ENCODE peak calls at places on chromosome 21, in seven cellular contexts. One of them, this sample, is unnamed.

GRCh38 chr21:25927195-25927880 is 192.6 kb downstream of the GABPA start:
- DNase-seq in GM12878: no peak
- DNase-seq in activated CD8-positive, alpha-beta memory T cell treated with anti-CD3 and anti-CD28 coated beads, Interleukin-2, amount 50 U/mL, for 4 hours: no peak
- DNase-seq in NCI-H1092: no peak
- DNase-seq in NCI-H1417 treated with DMSO at 0.1 percent for 48 hours: no peak
- DNase-seq in activated CD4-positive, CD25-positive, alpha-beta regulatory T cell treated with anti-CD3 and anti-CD28 coated beads, Interleukin-2, amount 50 U/mL, for 16 hours: no peak
- DNase-seq in A549: no peak
- DNase-seq in this sample: no peak

GRCh38 chr21:38751379-38752050 is 54.2 kb upstream of the ETS2 start:
- DNase-seq in GM12878: no peak
- DNase-seq in activated CD8-positive, alpha-beta memory T cell treated with anti-CD3 and anti-CD28 coated beads, Interleukin-2, amount 50 U/mL, for 4 hours: no peak
- DNase-seq in NCI-H1092: no peak
- DNase-seq in NCI-H1417 treated with DMSO at 0.1 percent for 48 hours: no peak
- DNase-seq in activated CD4-positive, CD25-positive, alpha-beta regulatory T cell treated with anti-CD3 and anti-CD28 coated beads, Interleukin-2, amount 50 U/mL, for 16 hours: no peak
- DNase-seq in A549: no peak
- DNase-seq in this sample: no peak

GRCh38 chr21:15722591-15723324 is 7.0 kb upstream of the USP25 start:
- DNase-seq in GM12878: no peak
- DNase-seq in activated CD8-positive, alpha-beta memory T cell treated with anti-CD3 and anti-CD28 coated beads, Interleukin-2, amount 50 U/mL, for 4 hours: no peak
- DNase-seq in NCI-H1092: no peak
- DNase-seq in NCI-H1417 treated with DMSO at 0.1 percent for 48 hours: no peak
- DNase-seq in activated CD4-positive, CD25-positive, alpha-beta regulatory T cell treated with anti-CD3 and anti-CD28 coated beads, Interleukin-2, amount 50 U/mL, for 16 hours: no peak
- DNase-seq in A549: no peak
- DNase-seq in this sample: no peak

GRCh38 chr21:26148071-26148470 is 22.5 kb downstream of the APP start:
- DNase-seq in GM12878: no peak
- DNase-seq in activated CD8-positive, alpha-beta memory T cell treated with anti-CD3 and anti-CD28 coated beads, Interleukin-2, amount 50 U/mL, for 4 hours: no peak
- DNase-seq in NCI-H1092: no peak
- DNase-seq in NCI-H1417 treated with DMSO at 0.1 percent for 48 hours: no peak
- DNase-seq in activated CD4-positive, CD25-positive, alpha-beta regulatory T cell treated with anti-CD3 and anti-CD28 coated beads, Interleukin-2, amount 50 U/mL, for 16 hours: no peak
- DNase-seq in A549: peak
- DNase-seq in this sample: peak

GRCh38 chr21:38774152-38774551 is 31.6 kb upstream of the ETS2 start:
- DNase-seq in GM12878: no peak
- DNase-seq in activated CD8-positive, alpha-beta memory T cell treated with anti-CD3 and anti-CD28 coated beads, Interleukin-2, amount 50 U/mL, for 4 hours: no peak
- DNase-seq in NCI-H1092: no peak
- DNase-seq in NCI-H1417 treated with DMSO at 0.1 percent for 48 hours: no peak
- DNase-seq in activated CD4-positive, CD25-positive, alpha-beta regulatory T cell treated with anti-CD3 and anti-CD28 coated beads, Interleukin-2, amount 50 U/mL, for 16 hours: no peak
- DNase-seq in A549: no peak
- DNase-seq in this sample: no peak

GRCh38 chr21:45642122-45642813 is 1.3 kb upstream of the PCBP3 start:
- DNase-seq in GM12878: no peak
- DNase-seq in activated CD8-positive, alpha-beta memory T cell treated with anti-CD3 and anti-CD28 coated beads, Interleukin-2, amount 50 U/mL, for 4 hours: peak
- DNase-seq in NCI-H1092: no peak
- DNase-seq in NCI-H1417 treated with DMSO at 0.1 percent for 48 hours: no peak
- DNase-seq in activated CD4-positive, CD25-positive, alpha-beta regulatory T cell treated with anti-CD3 and anti-CD28 coated beads, Interleukin-2, amount 50 U/mL, for 16 hours: no peak
- DNase-seq in A549: no peak
- DNase-seq in this sample: no peak

GRCh38 chr21:14862794-14863720 is 201.7 kb downstream of the NRIP1 start:
- DNase-seq in GM12878: no peak
- DNase-seq in activated CD8-positive, alpha-beta memory T cell treated with anti-CD3 and anti-CD28 coated beads, Interleukin-2, amount 50 U/mL, for 4 hours: no peak
- DNase-seq in NCI-H1092: no peak
- DNase-seq in NCI-H1417 treated with DMSO at 0.1 percent for 48 hours: no peak
- DNase-seq in activated CD4-positive, CD25-positive, alpha-beta regulatory T cell treated with anti-CD3 and anti-CD28 coated beads, Interleukin-2, amount 50 U/mL, for 16 hours: no peak
- DNase-seq in A549: no peak
- DNase-seq in this sample: no peak

GRCh38 chr21:18384771-18385170 is 18.8 kb downstream of the TMPRSS15 start:
- DNase-seq in GM12878: no peak
- DNase-seq in activated CD8-positive, alpha-beta memory T cell treated with anti-CD3 and anti-CD28 coated beads, Interleukin-2, amount 50 U/mL, for 4 hours: no peak
- DNase-seq in NCI-H1092: peak
- DNase-seq in NCI-H1417 treated with DMSO at 0.1 percent for 48 hours: peak
- DNase-seq in activated CD4-positive, CD25-positive, alpha-beta regulatory T cell treated with anti-CD3 and anti-CD28 coated beads, Interleukin-2, amount 50 U/mL, for 16 hours: no peak
- DNase-seq in A549: peak
- DNase-seq in this sample: peak

GRCh38 chr21:15084668-15085067 is 19.9 kb upstream of the NRIP1 start:
- DNase-seq in GM12878: no peak
- DNase-seq in activated CD8-positive, alpha-beta memory T cell treated with anti-CD3 and anti-CD28 coated beads, Interleukin-2, amount 50 U/mL, for 4 hours: no peak
- DNase-seq in NCI-H1092: no peak
- DNase-seq in NCI-H1417 treated with DMSO at 0.1 percent for 48 hours: no peak
- DNase-seq in activated CD4-positive, CD25-positive, alpha-beta regulatory T cell treated with anti-CD3 and anti-CD28 coated beads, Interleukin-2, amount 50 U/mL, for 16 hours: no peak
- DNase-seq in A549: no peak
- DNase-seq in this sample: no peak

GRCh38 chr21:44701023-44701400 is 4.0 kb downstream of the KRTAP10-12 start:
- DNase-seq in GM12878: no peak
- DNase-seq in activated CD8-positive, alpha-beta memory T cell treated with anti-CD3 and anti-CD28 coated beads, Interleukin-2, amount 50 U/mL, for 4 hours: no peak
- DNase-seq in NCI-H1092: no peak
- DNase-seq in NCI-H1417 treated with DMSO at 0.1 percent for 48 hours: no peak
- DNase-seq in activated CD4-positive, CD25-positive, alpha-beta regulatory T cell treated with anti-CD3 and anti-CD28 coated beads, Interleukin-2, amount 50 U/mL, for 16 hours: no peak
- DNase-seq in A549: no peak
- DNase-seq in this sample: no peak

GRCh38 chr21:34305605-34306235 is 58.1 kb upstream of the KCNE2 start:
- DNase-seq in GM12878: no peak
- DNase-seq in activated CD8-positive, alpha-beta memory T cell treated with anti-CD3 and anti-CD28 coated beads, Interleukin-2, amount 50 U/mL, for 4 hours: no peak
- DNase-seq in NCI-H1092: no peak
- DNase-seq in NCI-H1417 treated with DMSO at 0.1 percent for 48 hours: no peak
- DNase-seq in activated CD4-positive, CD25-positive, alpha-beta regulatory T cell treated with anti-CD3 and anti-CD28 coated beads, Interleukin-2, amount 50 U/mL, for 16 hours: no peak
- DNase-seq in A549: no peak
- DNase-seq in this sample: no peak

GRCh38 chr21:31108969-31109368 is 70.7 kb upstream of the KRTAP19-8 start:
- DNase-seq in GM12878: no peak
- DNase-seq in activated CD8-positive, alpha-beta memory T cell treated with anti-CD3 and anti-CD28 coated beads, Interleukin-2, amount 50 U/mL, for 4 hours: no peak
- DNase-seq in NCI-H1092: no peak
- DNase-seq in NCI-H1417 treated with DMSO at 0.1 percent for 48 hours: no peak
- DNase-seq in activated CD4-positive, CD25-positive, alpha-beta regulatory T cell treated with anti-CD3 and anti-CD28 coated beads, Interleukin-2, amount 50 U/mL, for 16 hours: no peak
- DNase-seq in A549: no peak
- DNase-seq in this sample: no peak

GRCh38 chr21:33645730-33646129 is 3.4 kb downstream of the ITSN1 start:
- DNase-seq in GM12878: no peak
- DNase-seq in activated CD8-positive, alpha-beta memory T cell treated with anti-CD3 and anti-CD28 coated beads, Interleukin-2, amount 50 U/mL, for 4 hours: no peak
- DNase-seq in NCI-H1092: no peak
- DNase-seq in NCI-H1417 treated with DMSO at 0.1 percent for 48 hours: no peak
- DNase-seq in activated CD4-positive, CD25-positive, alpha-beta regulatory T cell treated with anti-CD3 and anti-CD28 coated beads, Interleukin-2, amount 50 U/mL, for 16 hours: no peak
- DNase-seq in A549: no peak
- DNase-seq in this sample: no peak

GRCh38 chr21:35753308-35753707 is 307.0 kb downstream of the SETD4 start:
- DNase-seq in GM12878: no peak
- DNase-seq in activated CD8-positive, alpha-beta memory T cell treated with anti-CD3 and anti-CD28 coated beads, Interleukin-2, amount 50 U/mL, for 4 hours: no peak
- DNase-seq in NCI-H1092: no peak
- DNase-seq in NCI-H1417 treated with DMSO at 0.1 percent for 48 hours: no peak
- DNase-seq in activated CD4-positive, CD25-positive, alpha-beta regulatory T cell treated with anti-CD3 and anti-CD28 coated beads, Interleukin-2, amount 50 U/mL, for 16 hours: no peak
- DNase-seq in A549: no peak
- DNase-seq in this sample: no peak

GRCh38 chr21:42609806-42610205 is 43.6 kb upstream of the PDE9A start:
- DNase-seq in GM12878: peak
- DNase-seq in activated CD8-positive, alpha-beta memory T cell treated with anti-CD3 and anti-CD28 coated beads, Interleukin-2, amount 50 U/mL, for 4 hours: peak
- DNase-seq in NCI-H1092: no peak
- DNase-seq in NCI-H1417 treated with DMSO at 0.1 percent for 48 hours: no peak
- DNase-seq in activated CD4-positive, CD25-positive, alpha-beta regulatory T cell treated with anti-CD3 and anti-CD28 coated beads, Interleukin-2, amount 50 U/mL, for 16 hours: no peak
- DNase-seq in A549: no peak
- DNase-seq in this sample: no peak

GRCh38 chr21:33791058-33791457 is 124.5 kb downstream of the ATP5PO start:
- DNase-seq in GM12878: no peak
- DNase-seq in activated CD8-positive, alpha-beta memory T cell treated with anti-CD3 and anti-CD28 coated beads, Interleukin-2, amount 50 U/mL, for 4 hours: no peak
- DNase-seq in NCI-H1092: no peak
- DNase-seq in NCI-H1417 treated with DMSO at 0.1 percent for 48 hours: no peak
- DNase-seq in activated CD4-positive, CD25-positive, alpha-beta regulatory T cell treated with anti-CD3 and anti-CD28 coated beads, Interleukin-2, amount 50 U/mL, for 16 hours: no peak
- DNase-seq in A549: no peak
- DNase-seq in this sample: no peak

GRCh38 chr21:25371831-25372434 is 235.3 kb downstream of the MRPL39 start:
- DNase-seq in GM12878: no peak
- DNase-seq in activated CD8-positive, alpha-beta memory T cell treated with anti-CD3 and anti-CD28 coated beads, Interleukin-2, amount 50 U/mL, for 4 hours: no peak
- DNase-seq in NCI-H1092: no peak
- DNase-seq in NCI-H1417 treated with DMSO at 0.1 percent for 48 hours: no peak
- DNase-seq in activated CD4-positive, CD25-positive, alpha-beta regulatory T cell treated with anti-CD3 and anti-CD28 coated beads, Interleukin-2, amount 50 U/mL, for 16 hours: no peak
- DNase-seq in A549: no peak
- DNase-seq in this sample: no peak

GRCh38 chr21:34243562-34243961 is 120.2 kb upstream of the KCNE2 start:
- DNase-seq in GM12878: no peak
- DNase-seq in activated CD8-positive, alpha-beta memory T cell treated with anti-CD3 and anti-CD28 coated beads, Interleukin-2, amount 50 U/mL, for 4 hours: no peak
- DNase-seq in NCI-H1092: peak
- DNase-seq in NCI-H1417 treated with DMSO at 0.1 percent for 48 hours: no peak
- DNase-seq in activated CD4-positive, CD25-positive, alpha-beta regulatory T cell treated with anti-CD3 and anti-CD28 coated beads, Interleukin-2, amount 50 U/mL, for 16 hours: no peak
- DNase-seq in A549: peak
- DNase-seq in this sample: peak

GRCh38 chr21:45080639-45081414 is 6.4 kb downstream of the ADARB1 start:
- DNase-seq in GM12878: no peak
- DNase-seq in activated CD8-positive, alpha-beta memory T cell treated with anti-CD3 and anti-CD28 coated beads, Interleukin-2, amount 50 U/mL, for 4 hours: peak
- DNase-seq in NCI-H1092: no peak
- DNase-seq in NCI-H1417 treated with DMSO at 0.1 percent for 48 hours: no peak
- DNase-seq in activated CD4-positive, CD25-positive, alpha-beta regulatory T cell treated with anti-CD3 and anti-CD28 coated beads, Interleukin-2, amount 50 U/mL, for 16 hours: no peak
- DNase-seq in A549: no peak
- DNase-seq in this sample: no peak

GRCh38 chr21:34812510-34813265 is 143.9 kb downstream of the CLIC6 start:
- DNase-seq in GM12878: no peak
- DNase-seq in activated CD8-positive, alpha-beta memory T cell treated with anti-CD3 and anti-CD28 coated beads, Interleukin-2, amount 50 U/mL, for 4 hours: no peak
- DNase-seq in NCI-H1092: no peak
- DNase-seq in NCI-H1417 treated with DMSO at 0.1 percent for 48 hours: no peak
- DNase-seq in activated CD4-positive, CD25-positive, alpha-beta regulatory T cell treated with anti-CD3 and anti-CD28 coated beads, Interleukin-2, amount 50 U/mL, for 16 hours: no peak
- DNase-seq in A549: peak
- DNase-seq in this sample: no peak

GRCh38 chr21:29547998-29548397 is 249.3 kb downstream of the BACH1 start:
- DNase-seq in GM12878: no peak
- DNase-seq in activated CD8-positive, alpha-beta memory T cell treated with anti-CD3 and anti-CD28 coated beads, Interleukin-2, amount 50 U/mL, for 4 hours: no peak
- DNase-seq in NCI-H1092: no peak
- DNase-seq in NCI-H1417 treated with DMSO at 0.1 percent for 48 hours: no peak
- DNase-seq in activated CD4-positive, CD25-positive, alpha-beta regulatory T cell treated with anti-CD3 and anti-CD28 coated beads, Interleukin-2, amount 50 U/mL, for 16 hours: no peak
- DNase-seq in A549: no peak
- DNase-seq in this sample: no peak

GRCh38 chr21:40819262-40819661 is 27.7 kb downstream of the DSCAM start:
- DNase-seq in GM12878: no peak
- DNase-seq in activated CD8-positive, alpha-beta memory T cell treated with anti-CD3 and anti-CD28 coated beads, Interleukin-2, amount 50 U/mL, for 4 hours: no peak
- DNase-seq in NCI-H1092: no peak
- DNase-seq in NCI-H1417 treated with DMSO at 0.1 percent for 48 hours: no peak
- DNase-seq in activated CD4-positive, CD25-positive, alpha-beta regulatory T cell treated with anti-CD3 and anti-CD28 coated beads, Interleukin-2, amount 50 U/mL, for 16 hours: no peak
- DNase-seq in A549: no peak
- DNase-seq in this sample: no peak

GRCh38 chr21:25735895-25736597 is 1.3 kb downstream of the GABPA start:
- DNase-seq in GM12878: no peak
- DNase-seq in activated CD8-positive, alpha-beta memory T cell treated with anti-CD3 and anti-CD28 coated beads, Interleukin-2, amount 50 U/mL, for 4 hours: no peak
- DNase-seq in NCI-H1092: no peak
- DNase-seq in NCI-H1417 treated with DMSO at 0.1 percent for 48 hours: no peak
- DNase-seq in activated CD4-positive, CD25-positive, alpha-beta regulatory T cell treated with anti-CD3 and anti-CD28 coated beads, Interleukin-2, amount 50 U/mL, for 16 hours: no peak
- DNase-seq in A549: peak
- DNase-seq in this sample: peak

GRCh38 chr21:43988506-43989230 is 23.4 kb upstream of the TRAPPC10 start:
- DNase-seq in GM12878: no peak
- DNase-seq in activated CD8-positive, alpha-beta memory T cell treated with anti-CD3 and anti-CD28 coated beads, Interleukin-2, amount 50 U/mL, for 4 hours: no peak
- DNase-seq in NCI-H1092: no peak
- DNase-seq in NCI-H1417 treated with DMSO at 0.1 percent for 48 hours: no peak
- DNase-seq in activated CD4-positive, CD25-positive, alpha-beta regulatory T cell treated with anti-CD3 and anti-CD28 coated beads, Interleukin-2, amount 50 U/mL, for 16 hours: no peak
- DNase-seq in A549: no peak
- DNase-seq in this sample: no peak

GRCh38 chr21:42939581-42940413 is 14.4 kb upstream of the ERVH48-1 start:
- DNase-seq in GM12878: no peak
- DNase-seq in activated CD8-positive, alpha-beta memory T cell treated with anti-CD3 and anti-CD28 coated beads, Interleukin-2, amount 50 U/mL, for 4 hours: no peak
- DNase-seq in NCI-H1092: no peak
- DNase-seq in NCI-H1417 treated with DMSO at 0.1 percent for 48 hours: no peak
- DNase-seq in activated CD4-positive, CD25-positive, alpha-beta regulatory T cell treated with anti-CD3 and anti-CD28 coated beads, Interleukin-2, amount 50 U/mL, for 16 hours: no peak
- DNase-seq in A549: peak
- DNase-seq in this sample: no peak

GRCh38 chr21:46111857-46112730 is 14.2 kb downstream of the COL6A2 start:
- DNase-seq in GM12878: no peak
- DNase-seq in activated CD8-positive, alpha-beta memory T cell treated with anti-CD3 and anti-CD28 coated beads, Interleukin-2, amount 50 U/mL, for 4 hours: peak
- DNase-seq in NCI-H1092: no peak
- DNase-seq in NCI-H1417 treated with DMSO at 0.1 percent for 48 hours: no peak
- DNase-seq in activated CD4-positive, CD25-positive, alpha-beta regulatory T cell treated with anti-CD3 and anti-CD28 coated beads, Interleukin-2, amount 50 U/mL, for 16 hours: no peak
- DNase-seq in A549: no peak
- DNase-seq in this sample: no peak

GRCh38 chr21:43001316-43001715 is 27.0 kb downstream of the PKNOX1 start:
- DNase-seq in GM12878: no peak
- DNase-seq in activated CD8-positive, alpha-beta memory T cell treated with anti-CD3 and anti-CD28 coated beads, Interleukin-2, amount 50 U/mL, for 4 hours: no peak
- DNase-seq in NCI-H1092: no peak
- DNase-seq in NCI-H1417 treated with DMSO at 0.1 percent for 48 hours: no peak
- DNase-seq in activated CD4-positive, CD25-positive, alpha-beta regulatory T cell treated with anti-CD3 and anti-CD28 coated beads, Interleukin-2, amount 50 U/mL, for 16 hours: no peak
- DNase-seq in A549: no peak
- DNase-seq in this sample: peak

GRCh38 chr21:44943005-44943685 is 3.3 kb downstream of the SLX9 start:
- DNase-seq in GM12878: no peak
- DNase-seq in activated CD8-positive, alpha-beta memory T cell treated with anti-CD3 and anti-CD28 coated beads, Interleukin-2, amount 50 U/mL, for 4 hours: no peak
- DNase-seq in NCI-H1092: no peak
- DNase-seq in NCI-H1417 treated with DMSO at 0.1 percent for 48 hours: no peak
- DNase-seq in activated CD4-positive, CD25-positive, alpha-beta regulatory T cell treated with anti-CD3 and anti-CD28 coated beads, Interleukin-2, amount 50 U/mL, for 16 hours: no peak
- DNase-seq in A549: no peak
- DNase-seq in this sample: no peak

GRCh38 chr21:33865996-33866575 is 49.5 kb downstream of the ATP5PO start:
- DNase-seq in GM12878: no peak
- DNase-seq in activated CD8-positive, alpha-beta memory T cell treated with anti-CD3 and anti-CD28 coated beads, Interleukin-2, amount 50 U/mL, for 4 hours: no peak
- DNase-seq in NCI-H1092: no peak
- DNase-seq in NCI-H1417 treated with DMSO at 0.1 percent for 48 hours: no peak
- DNase-seq in activated CD4-positive, CD25-positive, alpha-beta regulatory T cell treated with anti-CD3 and anti-CD28 coated beads, Interleukin-2, amount 50 U/mL, for 16 hours: no peak
- DNase-seq in A549: no peak
- DNase-seq in this sample: no peak

This sample was measured in cerebellar cortex.